ENCODE peak calls at places on chromosomes 1 and 21, in eight cellular contexts. C, B, A, V, Q, U, P and T are unnamed samples.

GRCh38 chr1:1780598-1781525 is 2.6 kb upstream of the NADK start:
- DNase-seq in C (no peak), B (no peak), A (no peak), V (no peak), Q (no peak), U (no peak), P (no peak), T (peak)

GRCh38 chr1:160083968-160084770 is 2.8 kb downstream of the KCNJ9 start:
- DNase-seq in C (peak), B (no peak), A (peak), V (peak), Q (no peak), U (peak), P (peak), T (peak)

GRCh38 chr1:156949127-156949526 is 28.7 kb downstream of the LRRC71 start:
- DNase-seq in C (no peak), B (no peak), A (no peak), V (peak), Q (no peak), U (no peak), P (peak), T (no peak)

GRCh38 chr1:94186946-94187345 is 50.4 kb downstream of the ARHGAP29 start:
- DNase-seq in C (no peak), B (no peak), A (no peak), V (no peak), Q (no peak), U (no peak), P (no peak), T (no peak)

GRCh38 chr21:43885721-43886120 is 20.7 kb downstream of the AGPAT3 start:
- DNase-seq in C (no peak), B (no peak), A (no peak), V (peak), Q (no peak), U (no peak), P (no peak), T (no peak)

GRCh38 chr1:97202481-97202880 is 480.9 kb downstream of the PTBP2 start:
- DNase-seq in C (no peak), B (no peak), A (no peak), V (no peak), Q (no peak), U (peak), P (no peak), T (no peak)

GRCh38 chr1:206761369-206761768 is 9.2 kb upstream of the IL19 start:
- DNase-seq in C (no peak), B (no peak), A (no peak), V (no peak), Q (no peak), U (peak), P (no peak), T (no peak)

GRCh38 chr1:112510340-112510739 is 1.6 kb downstream of the WNT2B start:
- DNase-seq in C (no peak), B (no peak), A (no peak), V (no peak), Q (no peak), U (no peak), P (no peak), T (no peak)

GRCh38 chr1:42847721-42848470 is 1.5 kb downstream of the ZNF691 start:
- DNase-seq in C (no peak), B (no peak), A (no peak), V (no peak), Q (no peak), U (no peak), P (no peak), T (no peak)

GRCh38 chr1:41454406-41454805 is 30.1 kb downstream of the EDN2 start:
- DNase-seq in C (no peak), B (no peak), A (no peak), V (no peak), Q (no peak), U (no peak), P (no peak), T (no peak)

GRCh38 chr1:22184892-22185612 is 42.2 kb upstream of the WNT4 start:
- DNase-seq in C (peak), B (no peak), A (peak), V (no peak), Q (no peak), U (no peak), P (no peak), T (no peak)

GRCh38 chr1:199151634-199152429 is 513.0 kb downstream of the PTPRC start:
- DNase-seq in C (no peak), B (no peak), A (no peak), V (no peak), Q (no peak), U (no peak), P (no peak), T (no peak)

GRCh38 chr1:59178339-59178744 is 118.6 kb upstream of the FGGY start:
- DNase-seq in C (no peak), B (no peak), A (no peak), V (no peak), Q (no peak), U (no peak), P (no peak), T (no peak)

GRCh38 chr1:32327204-32327603 is 8.8 kb downstream of the MARCKSL1 start:
- DNase-seq in C (no peak), B (no peak), A (no peak), V (no peak), Q (no peak), U (no peak), P (no peak), T (no peak)

GRCh38 chr21:28442624-28443023 is 550.1 kb downstream of the LTN1 start:
- DNase-seq in C (no peak), B (no peak), A (peak), V (no peak), Q (peak), U (no peak), P (no peak), T (no peak)